ENCODE peak calls at places on chromosomes 13 and 19, in four cellular contexts. W is RWPE1, T is GM12878, K is neuronal stem cell. Y is an unnamed sample.

GRCh38 chr13:30373727-30374126 is 48.6 kb upstream of the UBE2L5 start:
- DNase-seq in W (no peak), T (peak), K (no peak), Y (no peak)

GRCh38 chr13:43786766-43787517 is at the start of gene ENOX1:
- DNase-seq in W (peak), T (no peak), K (peak), Y (peak)

GRCh38 chr19:35264281-35265125 is 4.3 kb upstream of the USF2 start:
- DNase-seq in W (no peak), T (no peak), K (no peak), Y (peak)

GRCh38 chr13:48626077-48626449 is 27.7 kb upstream of the CYSLTR2 start:
- DNase-seq in W (no peak), T (no peak), K (no peak), Y (no peak)

GRCh38 chr19:58571575-58571947 is 1.6 kb downstream of the MZF1 start:
- DNase-seq in W (no peak), T (no peak), K (no peak), Y (no peak)

GRCh38 chr13:43374621-43375020 is 351.2 kb downstream of the DNAJC15 start:
- DNase-seq in W (no peak), T (no peak), K (no peak), Y (peak)

GRCh38 chr19:50567052-50567841 is 988 bp downstream of the LRRC4B start:
- DNase-seq in W (no peak), T (no peak), K (peak), Y (no peak)

GRCh38 chr19:31317098-31317497 is 32.1 kb downstream of the TSHZ3 start:
- DNase-seq in W (no peak), T (no peak), K (no peak), Y (peak)

GRCh38 chr19:53884256-53884655 is 2.3 kb downstream of the PRKCG start:
- DNase-seq in W (no peak), T (no peak), K (no peak), Y (no peak)

GRCh38 chr13:30307966-30308290 is 577 bp upstream of the KATNAL1 start:
- DNase-seq in W (no peak), T (no peak), K (no peak), Y (no peak)

GRCh38 chr13:40776681-40777165 is 5.7 kb upstream of the MRPS31 start:
- DNase-seq in W (no peak), T (no peak), K (no peak), Y (peak)

GRCh38 chr13:64810701-64811258 is 2419.4 kb downstream of the PCDH9 start:
- DNase-seq in W (no peak), T (no peak), K (no peak), Y (no peak)

GRCh38 chr13:73074101-73074500 is 15.3 kb downstream of the KLF5 start:
- DNase-seq in W (no peak), T (no peak), K (no peak), Y (no peak)

GRCh38 chr19:2962018-2962670 is 15.2 kb upstream of the TLE6 start:
- DNase-seq in W (peak), T (peak), K (peak), Y (peak)

GRCh38 chr19:3057275-3057714 is 5.0 kb downstream of the TLE5 start:
- DNase-seq in W (peak), T (no peak), K (no peak), Y (peak)

GRCh38 chr19:30406220-30406944 is 34.2 kb downstream of the ZNF536 start:
- DNase-seq in W (no peak), T (no peak), K (no peak), Y (peak)

GRCh38 chr13:106678646-106679045 is 110.7 kb upstream of the ARGLU1 start:
- DNase-seq in W (no peak), T (no peak), K (no peak), Y (no peak)

GRCh38 chr13:49124693-49125304 is 95.3 kb upstream of the MLNR start:
- DNase-seq in W (no peak), T (no peak), K (no peak), Y (no peak)

GRCh38 chr13:38641164-38641948 is 45.5 kb upstream of the FREM2 start:
- DNase-seq in W (no peak), T (no peak), K (no peak), Y (no peak)

GRCh38 chr13:25901460-25902376 is 150.1 kb downstream of the SHISA2 start:
- DNase-seq in W (peak), T (peak), K (no peak), Y (peak)

GRCh38 chr13:89568276-89568675 is 1779.2 kb upstream of the MIR17HG start:
- DNase-seq in W (no peak), T (no peak), K (no peak), Y (no peak)

GRCh38 chr13:108033800-108034707 is 181.3 kb downstream of the LIG4 start:
- DNase-seq in W (no peak), T (no peak), K (no peak), Y (no peak)

GRCh38 chr13:80132741-80133601 is 208.0 kb downstream of the SPRY2 start:
- DNase-seq in W (no peak), T (no peak), K (no peak), Y (peak)

GRCh38 chr13:63436288-63436687 is 2020.6 kb upstream of the PCDH20 start:
- DNase-seq in W (no peak), T (no peak), K (no peak), Y (no peak)

GRCh38 chr13:43307921-43308433 is 284.6 kb downstream of the DNAJC15 start:
- DNase-seq in W (peak), T (peak), K (no peak), Y (peak)

GRCh38 chr19:3397266-3398022 is 31.1 kb downstream of the NFIC start:
- DNase-seq in W (peak), T (no peak), K (no peak), Y (peak)

GRCh38 chr19:16259385-16260159 is 61.9 kb downstream of the AP1M1 start:
- DNase-seq in W (no peak), T (peak), K (no peak), Y (no peak)

GRCh38 chr19:35641515-35642151 is at the start of gene ETV2:
- DNase-seq in W (no peak), T (no peak), K (no peak), Y (no peak)

GRCh38 chr19:34253711-34254551 is 423 bp upstream of the GARRE1 start:
- DNase-seq in W (peak), T (no peak), K (peak), Y (no peak)

GRCh38 chr19:14059652-14060155 is 2.2 kb downstream of the PALM3 start:
- DNase-seq in W (no peak), T (no peak), K (no peak), Y (no peak)

GRCh38 chr19:14061081-14061749 is 661 bp downstream of the PALM3 start:
- DNase-seq in W (no peak), T (no peak), K (no peak), Y (no peak)

GRCh38 chr19:14062558-14062855 is 631 bp upstream of the PALM3 start:
- DNase-seq in W (no peak), T (no peak), K (no peak), Y (no peak)

GRCh38 chr19:14063100-14063499 is 1.2 kb upstream of the PALM3 start:
- DNase-seq in W (no peak), T (no peak), K (no peak), Y (no peak)

DNA sequence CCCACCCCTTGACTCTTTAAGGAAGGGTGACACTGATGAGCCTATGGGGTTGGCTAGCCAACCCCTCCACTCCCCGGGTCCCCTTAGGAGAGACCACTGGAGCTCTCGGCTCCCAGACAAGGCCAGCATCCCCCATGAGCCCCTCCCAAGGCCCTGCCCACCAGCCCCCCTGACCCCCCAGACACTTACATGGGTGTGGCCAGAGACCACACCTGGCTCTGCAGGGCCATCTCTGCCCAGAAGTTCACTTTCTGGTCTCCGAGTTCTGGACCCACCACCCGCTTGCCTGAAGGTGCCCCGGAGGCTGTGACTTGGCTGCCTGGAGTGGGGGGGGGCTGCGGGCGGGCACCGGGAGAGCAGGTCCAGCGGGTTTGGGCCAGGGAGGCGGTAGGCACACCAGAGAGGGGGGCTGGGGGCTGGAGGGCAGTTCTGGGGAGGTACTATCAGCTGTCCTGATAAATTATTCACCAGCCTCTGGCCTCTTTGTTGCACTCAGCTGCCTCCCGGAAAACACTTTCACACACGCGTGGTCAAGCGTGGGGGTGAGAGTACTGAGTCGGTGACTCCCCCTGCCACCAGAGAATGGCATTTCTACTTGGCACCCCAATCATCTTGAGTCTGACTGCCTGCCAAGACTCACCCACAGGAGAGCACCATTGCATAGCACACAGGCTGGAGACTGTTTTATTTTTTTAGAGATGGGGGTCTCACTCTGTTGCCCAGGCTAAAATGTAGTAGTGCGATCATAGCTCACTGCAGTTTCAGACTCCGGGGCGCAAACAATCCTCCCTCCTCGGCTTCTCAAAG is at the start of gene PALM3:
- DNase-seq in W (no peak), T (no peak), K (no peak), Y (no peak)
- H3K27ac ChIP-seq in W (no peak), T (no peak), K (no peak), Y (no peak)

DNA sequence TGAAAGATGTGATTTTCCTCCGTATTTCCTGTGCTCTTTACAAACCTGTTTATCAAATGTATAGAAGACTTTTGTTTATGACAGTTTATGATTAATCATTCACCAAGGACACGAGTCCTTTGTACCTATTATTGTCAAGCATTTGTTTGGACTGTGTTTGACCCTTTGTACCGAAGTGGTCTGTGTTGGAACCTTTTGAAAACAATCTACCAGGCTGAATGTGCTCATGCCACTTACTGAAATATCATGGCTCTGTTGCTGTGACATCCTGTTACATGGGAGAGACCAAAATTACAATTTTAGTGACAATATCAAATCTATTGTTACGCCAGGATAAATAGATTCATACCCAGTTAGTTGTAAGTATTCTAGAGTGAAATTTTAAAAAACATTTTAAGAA is 193.6 kb downstream of the IRS2 start:
- DNase-seq in W (no peak), T (no peak), K (no peak), Y (no peak)
- H3K27ac ChIP-seq in W (no peak), T (no peak), K (no peak), Y (no peak)

GRCh38 chr19:52570005-52570861 is at the start of gene ZNF701:
- DNase-seq in W (peak), T (peak), K (peak), Y (peak)

GRCh38 chr19:52567921-52568320 is 2.2 kb upstream of the ZNF701 start:
- DNase-seq in W (no peak), T (no peak), K (no peak), Y (no peak)

GRCh38 chr19:52566588-52566987 is 3.5 kb upstream of the ZNF701 start:
- DNase-seq in W (peak), T (no peak), K (no peak), Y (no peak)

GRCh38 chr19:52566121-52566520 is 4.0 kb upstream of the ZNF701 start:
- DNase-seq in W (no peak), T (no peak), K (no peak), Y (no peak)
- H3K27ac ChIP-seq in W (no peak), T (no peak), K (no peak), Y (no peak)

DNA sequence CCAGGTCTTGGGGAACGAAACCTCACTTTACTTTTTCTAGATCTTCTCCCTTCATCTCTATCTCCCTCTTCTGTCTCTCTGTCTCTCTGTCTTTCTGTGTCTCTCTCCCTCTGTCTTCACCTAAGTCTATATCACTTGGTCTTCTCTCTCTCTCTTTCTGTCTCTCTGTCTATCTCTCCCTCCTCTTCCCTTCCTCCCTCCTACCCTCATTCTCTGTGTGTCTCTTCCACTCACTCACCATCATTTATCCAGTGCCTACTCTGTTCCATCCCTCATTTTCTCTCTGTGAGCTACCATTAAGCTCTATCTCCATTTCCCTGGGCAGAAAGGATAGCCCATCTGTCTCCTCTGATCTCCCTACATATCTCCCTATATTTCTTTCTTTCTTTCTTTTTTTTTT is 32.2 kb upstream of the FBL start:
- DNase-seq in W (no peak), T (no peak), K (no peak), Y (no peak)
- H3K27ac ChIP-seq in W (no peak), T (no peak), K (no peak), Y (no peak)

GRCh38 chr19:39448271-39448670 is 2.9 kb downstream of the SUPT5H start:
- DNase-seq in W (no peak), T (no peak), K (no peak), Y (no peak)
- H3K27ac ChIP-seq in W (peak), T (no peak), K (no peak), Y (no peak)

GRCh38 chr19:18085702-18086457 is 854 bp downstream of the IL12RB1 start:
- DNase-seq in W (no peak), T (no peak), K (no peak), Y (no peak)

GRCh38 chr19:18086590-18087138 is at the start of gene IL12RB1:
- DNase-seq in W (no peak), T (peak), K (no peak), Y (no peak)

GRCh38 chr19:18089726-18090125 is 3.0 kb upstream of the IL12RB1 start:
- DNase-seq in W (no peak), T (no peak), K (no peak), Y (no peak)

DNA sequence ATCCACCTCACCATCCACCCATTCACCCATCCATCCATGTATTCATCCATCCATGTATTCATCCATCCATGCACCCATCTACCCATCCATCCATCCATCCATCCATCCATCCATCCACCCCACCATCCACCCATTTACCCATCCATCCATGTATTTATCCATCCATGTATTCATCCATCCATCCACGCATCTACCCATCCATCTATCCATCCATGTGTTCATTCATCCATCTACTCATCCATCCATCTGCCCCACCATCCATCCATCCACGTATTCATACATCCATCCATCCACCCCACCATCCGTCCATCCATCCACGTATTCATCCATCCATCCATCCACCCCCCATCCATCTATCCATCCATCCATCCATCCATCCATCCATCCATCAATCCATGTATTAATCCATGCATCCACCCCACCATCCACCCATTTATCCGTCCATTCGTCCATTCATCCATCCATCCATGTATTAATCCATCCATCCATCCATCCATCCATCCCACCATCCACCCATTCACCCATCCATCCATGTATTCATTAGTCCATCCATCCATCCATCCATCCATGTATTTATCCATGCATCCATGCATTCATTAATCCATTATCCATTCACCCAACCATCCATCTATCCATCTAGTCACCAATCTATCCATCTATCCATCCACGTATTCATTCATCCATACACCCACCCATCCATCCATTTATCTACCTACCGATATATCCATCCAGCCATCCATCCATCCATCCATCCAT is 2.6 kb downstream of the IL12RB1 start:
- DNase-seq in W (no peak), T (no peak), K (no peak), Y (no peak)
- H3K27ac ChIP-seq in W (no peak), T (no peak), K (no peak), Y (no peak)

GRCh38 chr19:6739390-6739883 is at the start of gene TRIP10:
- DNase-seq in W (peak), T (no peak), K (peak), Y (peak)
- H3K27ac ChIP-seq in W (peak), T (peak), K (peak), Y (peak)

GRCh38 chr19:11202488-11203193 is 5.3 kb upstream of the KANK2 start:
- DNase-seq in W (no peak), T (no peak), K (no peak), Y (no peak)
- H3K27ac ChIP-seq in W (peak), T (no peak), K (no peak), Y (no peak)

DNA sequence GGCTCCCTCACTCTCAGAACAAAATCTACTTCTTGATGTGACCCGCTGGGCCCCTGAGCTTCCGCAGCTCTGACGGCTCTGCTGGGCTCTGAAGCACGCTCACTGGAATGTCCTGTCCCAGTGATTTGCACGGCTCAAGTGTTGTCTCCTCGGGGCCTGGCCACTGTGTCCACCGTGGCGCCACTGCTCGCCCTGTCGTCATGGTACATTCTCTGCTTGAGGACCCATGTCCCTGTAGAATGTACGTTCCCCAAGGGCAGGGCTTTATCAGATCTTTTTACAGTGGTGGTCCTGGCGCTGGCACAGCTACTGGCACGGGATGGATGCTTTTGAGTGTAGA is 12.1 kb downstream of the KLHL26 start:
- DNase-seq in W (no peak), T (no peak), K (no peak), Y (peak)
- H3K27ac ChIP-seq in W (peak), T (no peak), K (no peak), Y (peak)

GRCh38 chr13:95256086-95256485 is 45.2 kb downstream of the ABCC4 start:
- DNase-seq in W (peak), T (no peak), K (no peak), Y (peak)
- H3K27ac ChIP-seq in W (peak), T (peak), K (no peak), Y (peak)

Y was measured in SJCRH30.